ENCODE peak calls at places on chromosomes 11 and 22, in four cellular contexts. One of them, this sample, is unnamed.
A peak's percentile ranks its signal among the peaks of the same experiment; 100 is the strongest.

GRCh38 chr11:61052182-61052972 is 49.9 kb upstream of the CD5 start:
- DNase-seq in K562: no peak
- DNase-seq in HepG2: no peak
- DNase-seq in GM12878: no peak
- DNase-seq in this sample: no peak

GRCh38 chr22:23223566-23224317 is 43.4 kb downstream of the BCR start:
- DNase-seq in GM12878: no peak
- DNase-seq in K562: no peak
- DNase-seq in HepG2: peak; percentile 34
- DNase-seq in this sample: no peak

GRCh38 chr11:127074151-127074761 is 73.7 kb upstream of the KIRREL3 start:
- DNase-seq in K562: peak; percentile 16
- DNase-seq in HepG2: peak; percentile 38
- DNase-seq in GM12878: peak; percentile 76
- DNase-seq in this sample: peak; percentile 17

GRCh38 chr11:28209906-28210305 is 101.7 kb downstream of the METTL15 start:
- DNase-seq in GM12878: no peak
- DNase-seq in HepG2: no peak
- DNase-seq in K562: no peak
- DNase-seq in this sample: no peak

GRCh38 chr11:12995211-12995610 is 13.9 kb upstream of the RASSF10 start:
- DNase-seq in K562: peak; percentile 62
- DNase-seq in GM12878: no peak
- DNase-seq in HepG2: no peak
- DNase-seq in this sample: no peak

GRCh38 chr11:128415539-128415938 is 171.8 kb downstream of the ETS1 start:
- DNase-seq in K562: no peak
- DNase-seq in HepG2: no peak
- DNase-seq in GM12878: peak; percentile 47
- DNase-seq in this sample: no peak

GRCh38 chr11:113697798-113698407 is 8.2 kb downstream of the TMPRSS5 start:
- DNase-seq in HepG2: no peak
- DNase-seq in GM12878: no peak
- DNase-seq in K562: no peak
- DNase-seq in this sample: no peak

GRCh38 chr22:22887621-22888503 is at the start of gene IGLL5:
- DNase-seq in GM12878: no peak
- DNase-seq in HepG2: no peak
- DNase-seq in K562: peak; percentile 55
- DNase-seq in this sample: no peak

GRCh38 chr22:45553333-45554039 is 50.8 kb downstream of the FBLN1 start:
- DNase-seq in K562: peak; percentile 68
- DNase-seq in GM12878: no peak
- DNase-seq in HepG2: peak; percentile 73
- DNase-seq in this sample: peak; percentile 89

GRCh38 chr11:60367009-60367408 is 11.3 kb upstream of the MS4A7 start:
- DNase-seq in GM12878: peak; percentile 81
- DNase-seq in K562: no peak
- DNase-seq in HepG2: no peak
- DNase-seq in this sample: no peak

GRCh38 chr22:30423296-30423958 is 2.1 kb upstream of the MTFP1 start:
- DNase-seq in HepG2: no peak
- DNase-seq in K562: peak; percentile 56
- DNase-seq in GM12878: no peak
- DNase-seq in this sample: no peak

GRCh38 chr11:36631704-36632287 is 33.8 kb upstream of the RAG2 start:
- DNase-seq in HepG2: no peak
- DNase-seq in K562: no peak
- DNase-seq in GM12878: no peak
- DNase-seq in this sample: no peak

GRCh38 chr11:95143106-95143681 is 53.5 kb downstream of the ENDOD1 start:
- DNase-seq in GM12878: no peak
- DNase-seq in K562: no peak
- DNase-seq in HepG2: no peak
- DNase-seq in this sample: no peak

GRCh38 chr22:35824256-35824655 is 106.6 kb downstream of the APOL5 start:
- DNase-seq in GM12878: no peak
- DNase-seq in HepG2: peak; percentile 71
- DNase-seq in K562: no peak
- DNase-seq in this sample: no peak

GRCh38 chr11:14054708-14055107 is 92.2 kb downstream of the SPON1 start:
- DNase-seq in GM12878: no peak
- DNase-seq in HepG2: no peak
- DNase-seq in K562: no peak
- DNase-seq in this sample: no peak

GRCh38 chr22:17575681-17576080 is 12.4 kb downstream of the SLC25A18 start:
- DNase-seq in GM12878: no peak
- DNase-seq in HepG2: no peak
- DNase-seq in K562: no peak
- DNase-seq in this sample: no peak

GRCh38 chr11:68317147-68317785 is 4.9 kb downstream of the LRP5 start:
- DNase-seq in GM12878: no peak
- DNase-seq in HepG2: no peak
- DNase-seq in K562: no peak
- DNase-seq in this sample: no peak

DNA sequence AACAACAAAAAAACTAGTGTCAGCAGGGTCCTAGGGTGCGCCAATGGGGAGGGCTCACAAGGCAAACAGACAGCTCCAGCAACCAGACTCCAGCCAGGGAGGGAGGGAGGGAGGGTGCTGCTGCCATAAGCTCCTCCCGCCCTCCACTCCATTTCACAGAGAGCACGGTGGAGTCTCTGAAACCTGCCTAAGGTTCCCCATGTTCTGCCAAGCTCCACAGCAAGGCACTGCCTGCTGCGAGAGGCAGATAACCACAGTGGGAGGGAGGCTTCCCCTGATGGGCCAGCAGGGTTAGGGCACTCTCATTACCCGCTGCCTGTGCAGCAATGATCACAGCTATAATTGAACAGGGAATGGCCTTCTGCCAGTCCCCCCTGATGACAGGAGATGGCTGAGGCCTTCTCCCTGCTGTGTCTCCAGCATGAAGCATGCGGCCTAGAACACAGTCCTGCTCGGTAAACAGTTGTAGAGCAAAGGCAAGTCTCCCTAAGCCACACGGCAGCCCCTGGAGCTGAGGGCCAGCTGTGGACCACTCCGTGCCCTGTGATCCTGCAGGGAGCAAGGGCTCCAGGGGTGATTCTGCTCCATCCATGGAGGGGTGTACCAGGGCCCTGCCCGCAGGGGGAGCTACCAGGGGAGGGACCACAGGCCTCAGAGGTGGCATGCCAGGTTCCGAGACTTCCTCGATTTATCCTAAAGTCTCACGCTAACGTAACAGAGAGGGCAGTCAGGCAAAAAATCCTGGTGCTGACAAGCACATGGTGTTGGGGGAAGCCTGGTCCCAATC is 42.9 kb downstream of the PC start:
- DNase-seq in GM12878: no peak
- DNase-seq in HepG2: no peak
- DNase-seq in K562: no peak
- DNase-seq in this sample: no peak
- TF ChIP-seq FOXK2 in GM12878: no peak
- TF ChIP-seq FOXK2 in HepG2: no peak
- TF ChIP-seq FOXK2 in K562: no peak
- TF ChIP-seq FOXK2 in this sample: no peak

DNA sequence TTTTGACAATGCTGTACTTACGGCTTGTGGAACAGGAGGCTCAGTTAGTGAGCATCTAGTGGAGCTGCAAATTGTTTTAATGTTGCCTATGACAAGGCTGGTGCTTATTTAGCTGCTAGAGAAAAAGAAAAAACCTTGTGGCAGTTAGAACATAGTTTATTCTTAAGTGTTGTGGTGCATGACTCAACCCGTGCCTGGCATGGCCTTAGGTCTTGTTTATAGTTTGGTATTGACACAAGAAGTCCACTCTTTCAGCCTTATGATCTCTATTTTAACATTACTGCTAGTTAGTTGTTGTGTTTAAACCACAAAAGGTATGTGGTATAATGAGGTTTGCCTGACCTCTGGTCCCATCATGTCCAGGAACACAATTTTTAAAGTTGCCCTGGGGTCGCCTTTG is 744.6 kb downstream of the FAM181B start:
- DNase-seq in GM12878: no peak
- DNase-seq in HepG2: no peak
- DNase-seq in K562: no peak
- DNase-seq in this sample: no peak
- TF ChIP-seq FOXK2 in GM12878: no peak
- TF ChIP-seq FOXK2 in HepG2: no peak
- TF ChIP-seq FOXK2 in K562: no peak
- TF ChIP-seq FOXK2 in this sample: no peak

GRCh38 chr22:27801616-27802388 is at the start of gene MN1:
- DNase-seq in HepG2: no peak
- DNase-seq in K562: no peak
- DNase-seq in GM12878: no peak
- DNase-seq in this sample: peak; percentile 77
- TF ChIP-seq FOXK2 in HepG2: no peak
- TF ChIP-seq FOXK2 in K562: no peak
- TF ChIP-seq FOXK2 in GM12878: no peak
- TF ChIP-seq FOXK2 in this sample: no peak

GRCh38 chr11:46247664-46248063 is 29.8 kb upstream of the CREB3L1 start:
- DNase-seq in K562: no peak
- DNase-seq in HepG2: peak; percentile 72
- DNase-seq in GM12878: no peak
- DNase-seq in this sample: no peak

GRCh38 chr11:46250071-46251052 is 27.1 kb upstream of the CREB3L1 start:
- DNase-seq in HepG2: no peak
- DNase-seq in GM12878: no peak
- DNase-seq in K562: no peak
- DNase-seq in this sample: no peak

GRCh38 chr11:46248270-46249102 is 29.0 kb upstream of the CREB3L1 start:
- DNase-seq in HepG2: peak; percentile 33
- DNase-seq in K562: peak; percentile 74
- DNase-seq in GM12878: no peak
- DNase-seq in this sample: no peak

GRCh38 chr11:46247090-46247489 is 30.4 kb upstream of the CREB3L1 start:
- DNase-seq in K562: no peak
- DNase-seq in HepG2: no peak
- DNase-seq in GM12878: no peak
- DNase-seq in this sample: no peak

GRCh38 chr11:46249103-46249942 is 28.1 kb upstream of the CREB3L1 start:
- DNase-seq in HepG2: no peak
- DNase-seq in K562: peak; percentile 50
- DNase-seq in GM12878: no peak
- DNase-seq in this sample: no peak
- TF ChIP-seq FOXK2 in HepG2: no peak
- TF ChIP-seq FOXK2 in K562: no peak
- TF ChIP-seq FOXK2 in GM12878: no peak
- TF ChIP-seq FOXK2 in this sample: no peak

GRCh38 chr11:82890002-82890341 is 10.3 kb downstream of the PRCP start:
- DNase-seq in K562: no peak
- DNase-seq in GM12878: no peak
- DNase-seq in HepG2: no peak
- DNase-seq in this sample: no peak
- TF ChIP-seq FOXK2 in K562: no peak
- TF ChIP-seq FOXK2 in GM12878: no peak
- TF ChIP-seq FOXK2 in HepG2: no peak
- TF ChIP-seq FOXK2 in this sample: no peak

GRCh38 chr11:57597461-57597892 is at the start of gene SERPING1:
- DNase-seq in K562: no peak
- DNase-seq in HepG2: no peak
- DNase-seq in GM12878: no peak
- DNase-seq in this sample: no peak
- TF ChIP-seq FOXK2 in K562: no peak
- TF ChIP-seq FOXK2 in HepG2: no peak
- TF ChIP-seq FOXK2 in GM12878: no peak
- TF ChIP-seq FOXK2 in this sample: no peak

GRCh38 chr11:27187075-27187847 is 146.6 kb downstream of the BBOX1 start:
- DNase-seq in GM12878: no peak
- DNase-seq in K562: no peak
- DNase-seq in HepG2: peak; percentile 45
- DNase-seq in this sample: no peak
- TF ChIP-seq FOXK2 in GM12878: no peak
- TF ChIP-seq FOXK2 in K562: no peak
- TF ChIP-seq FOXK2 in HepG2: no peak
- TF ChIP-seq FOXK2 in this sample: no peak

DNA sequence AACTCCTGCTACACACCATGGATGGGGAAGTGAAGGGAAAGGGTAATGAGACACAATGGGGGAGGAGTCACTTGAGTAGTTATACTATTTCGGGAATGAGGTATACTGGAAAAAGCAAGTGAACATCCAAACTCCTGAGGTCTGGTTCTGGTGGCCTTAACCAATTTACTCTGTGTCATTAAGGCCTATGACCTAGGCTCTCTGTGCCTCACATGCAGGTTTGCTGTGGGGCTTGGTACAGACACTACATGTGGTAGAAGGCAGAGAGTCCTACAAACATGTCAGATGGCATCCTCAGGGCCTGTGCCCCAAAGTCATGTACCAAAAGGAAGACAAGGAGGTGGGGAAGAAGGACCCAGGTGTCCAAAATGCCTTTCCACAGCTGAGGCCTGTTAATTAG is 98.9 kb downstream of the TRIM29 start:
- DNase-seq in K562: no peak
- DNase-seq in HepG2: no peak
- DNase-seq in GM12878: no peak
- DNase-seq in this sample: no peak
- TF ChIP-seq FOXK2 in K562: no peak
- TF ChIP-seq FOXK2 in HepG2: no peak
- TF ChIP-seq FOXK2 in GM12878: no peak
- TF ChIP-seq FOXK2 in this sample: no peak

GRCh38 chr22:37998543-37998942 is 14.2 kb upstream of the SOX10 start:
- DNase-seq in GM12878: no peak
- DNase-seq in K562: no peak
- DNase-seq in HepG2: peak; percentile 61
- DNase-seq in this sample: no peak

GRCh38 chr22:37994982-37995381 is 10.6 kb upstream of the SOX10 start:
- DNase-seq in GM12878: no peak
- DNase-seq in K562: no peak
- DNase-seq in HepG2: no peak
- DNase-seq in this sample: no peak

GRCh38 chr22:37996079-37996478 is 11.7 kb upstream of the SOX10 start:
- DNase-seq in HepG2: no peak
- DNase-seq in GM12878: no peak
- DNase-seq in K562: no peak
- DNase-seq in this sample: no peak

GRCh38 chr22:37995460-37995859 is 11.1 kb upstream of the SOX10 start:
- DNase-seq in GM12878: no peak
- DNase-seq in HepG2: no peak
- DNase-seq in K562: no peak
- DNase-seq in this sample: no peak

GRCh38 chr22:37996515-37997246 is 12.3 kb upstream of the SOX10 start:
- DNase-seq in HepG2: no peak
- DNase-seq in GM12878: no peak
- DNase-seq in K562: no peak
- DNase-seq in this sample: no peak
- TF ChIP-seq FOXK2 in HepG2: no peak
- TF ChIP-seq FOXK2 in GM12878: no peak
- TF ChIP-seq FOXK2 in K562: no peak
- TF ChIP-seq FOXK2 in this sample: no peak

GRCh38 chr11:35548925-35549561 is 23.6 kb upstream of the PAMR1 start:
- DNase-seq in HepG2: no peak
- DNase-seq in GM12878: no peak
- DNase-seq in K562: no peak
- DNase-seq in this sample: no peak
- TF ChIP-seq FOXK2 in HepG2: no peak
- TF ChIP-seq FOXK2 in GM12878: no peak
- TF ChIP-seq FOXK2 in K562: no peak
- TF ChIP-seq FOXK2 in this sample: no peak